ENCODE peak calls at places on chromosomes 11 and 22, in six cellular contexts. V is pancreas, U is Peyer's patch, R is tibial nerve, N is A549, I is Karpas-422. M is an unnamed sample.

GRCh38 chr11:110430267-110431211 is 791 bp downstream of the FDX1 start:
- DNase-seq in V (peak; percentile 62), U (peak; percentile 46), R (no peak), N (no peak), I (peak; percentile 85), M (no peak)

GRCh38 chr11:121291896-121292502 is 572 bp upstream of the SC5D start:
- DNase-seq in V (no peak), U (no peak), R (peak; percentile 18), N (no peak), I (peak; percentile 53), M (peak; percentile 67)

GRCh38 chr11:114928260-114928870 is 250.0 kb downstream of the NXPE2 start:
- DNase-seq in V (no peak), U (no peak), R (no peak), N (no peak), I (no peak), M (no peak)

GRCh38 chr22:33163815-33164214 is 105.6 kb upstream of the SYN3 start:
- DNase-seq in V (no peak), U (no peak), R (no peak), N (no peak), I (no peak), M (no peak)

GRCh38 chr11:117931971-117932370 is 2.8 kb upstream of the TMPRSS13 start:
- DNase-seq in V (no peak), U (no peak), R (no peak), N (no peak), I (no peak), M (no peak)

GRCh38 chr11:117793521-117793920 is 3.5 kb downstream of the DSCAML1 start:
- DNase-seq in V (no peak), U (no peak), R (no peak), N (no peak), I (no peak), M (no peak)

GRCh38 chr11:62605902-62606301 is 4.2 kb upstream of the MTA2 start:
- DNase-seq in V (no peak), U (no peak), R (no peak), N (no peak), I (no peak), M (no peak)

GRCh38 chr11:65576867-65577755 is 1.3 kb downstream of the EHBP1L1 start:
- DNase-seq in V (no peak), U (peak; percentile 72), R (no peak), N (peak; percentile 81), I (peak; percentile 82), M (no peak)

GRCh38 chr22:24009227-24010017 is 1.7 kb upstream of the CABIN1 start:
- DNase-seq in V (no peak), U (no peak), R (no peak), N (no peak), I (peak; percentile 36), M (no peak)

GRCh38 chr11:28922351-28922981 is 814.3 kb downstream of the METTL15 start:
- DNase-seq in V (no peak), U (no peak), R (no peak), N (no peak), I (no peak), M (no peak)

GRCh38 chr11:61814242-61814957 is 2.4 kb downstream of the FADS1 start:
- DNase-seq in V (no peak), U (no peak), R (peak; percentile 28), N (peak; percentile 82), I (no peak), M (peak; percentile 33)

GRCh38 chr11:69014084-69014935 is 1.3 kb upstream of the MRGPRF start:
- DNase-seq in V (no peak), U (no peak), R (no peak), N (no peak), I (no peak), M (no peak)

GRCh38 chr11:36295926-36296325 is at the start of gene PRR5L:
- DNase-seq in V (no peak), U (no peak), R (no peak), N (no peak), I (no peak), M (no peak)

GRCh38 chr11:426851-427250 is 12.1 kb upstream of the SIGIRR start:
- DNase-seq in V (no peak), U (no peak), R (no peak), N (no peak), I (no peak), M (no peak)

GRCh38 chr11:2123628-2123960 is 15.6 kb downstream of the IGF2 start:
- DNase-seq in V (no peak), U (no peak), R (no peak), N (no peak), I (no peak), M (no peak)

GRCh38 chr11:119263352-119263940 is 53.5 kb downstream of the MCAM start:
- DNase-seq in V (no peak), U (no peak), R (no peak), N (no peak), I (no peak), M (no peak)

GRCh38 chr22:43206515-43207161 is 19.7 kb upstream of the TTLL12 start:
- DNase-seq in V (no peak), U (no peak), R (no peak), N (no peak), I (no peak), M (no peak)

GRCh38 chr22:17875156-17875555 is 100.9 kb upstream of the BID start:
- DNase-seq in V (no peak), U (no peak), R (no peak), N (no peak), I (no peak), M (no peak)

DNA sequence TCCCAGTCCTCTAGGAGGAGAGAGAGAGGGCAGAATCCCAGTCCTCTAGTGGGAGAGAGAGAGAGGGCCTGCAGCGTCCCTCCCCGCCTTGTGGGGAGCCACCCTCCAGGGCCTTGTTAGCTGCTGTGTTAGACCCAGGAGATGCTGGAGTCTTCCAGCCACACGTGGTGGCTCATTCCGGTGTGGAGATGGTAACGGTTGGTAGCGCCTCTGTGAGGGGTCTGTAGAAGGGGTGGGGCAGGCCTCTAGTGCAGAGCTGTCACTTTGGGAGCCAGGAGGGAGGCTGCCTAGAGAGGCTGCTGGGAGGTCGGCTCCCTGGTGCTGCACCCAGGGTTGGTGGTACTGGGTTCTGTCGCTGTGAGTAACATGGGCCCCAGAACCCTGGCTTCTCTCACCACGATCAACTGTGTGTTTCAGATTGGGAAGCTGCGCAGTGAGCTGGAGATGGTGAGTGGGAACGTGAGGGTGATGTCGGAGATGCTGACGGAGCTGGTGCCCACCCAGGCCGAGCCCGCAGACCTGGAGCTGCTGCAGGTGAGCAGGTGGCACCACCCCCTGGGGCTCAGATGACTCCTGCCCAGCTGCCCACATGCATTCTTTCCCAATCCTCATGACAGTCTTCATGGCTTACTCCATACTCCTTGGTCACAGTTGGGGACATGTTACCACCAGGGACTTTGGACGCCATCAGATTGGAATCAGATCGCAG is 27.3 kb downstream of the TOM1 start:
- DNase-seq in V (no peak), U (no peak), R (no peak), N (no peak), I (no peak), M (no peak)
- H3K4me1 ChIP-seq in V (peaks cover 8% of the 10 kb centered on the region), U (peaks cover 11% of the 10 kb centered on the region), R (peaks cover 10% of the 10 kb centered on the region), N (no peaks in the 10 kb centered on the region), I (peaks cover 12% of the 10 kb centered on the region), M (peaks cover 18% of the 10 kb centered on the region)

DNA sequence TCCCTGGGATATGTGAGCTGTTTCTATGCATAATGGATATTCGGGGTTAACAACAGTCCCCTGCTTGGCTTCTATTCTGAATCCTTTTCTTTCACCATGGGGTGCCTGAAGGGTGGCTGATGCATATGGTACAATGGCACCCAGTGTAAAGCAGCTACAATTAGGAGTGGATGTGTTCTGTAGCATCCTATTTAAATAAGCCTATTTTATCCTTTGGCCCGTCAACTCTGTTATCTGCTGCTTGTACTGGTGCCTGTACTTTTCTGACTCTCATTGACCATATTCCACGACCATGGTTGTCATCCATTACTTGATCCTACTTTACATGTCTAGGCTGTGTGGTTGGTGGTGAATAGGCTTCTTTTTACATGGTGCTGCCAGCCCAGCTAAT is 1.3 kb downstream of the TUG1 start:
- DNase-seq in V (no peak), U (no peak), R (no peak), N (no peak), I (no peak), M (no peak)
- H3K9me3 ChIP-seq in V (no peaks in the 10 kb centered on the region), U (no peaks in the 10 kb centered on the region), R (no peaks in the 10 kb centered on the region), N (peaks cover 60% of the 10 kb centered on the region), I (no peaks in the 10 kb centered on the region), M (peaks cover 48% of the 10 kb centered on the region)

GRCh38 chr22:38315801-38316339 is 1.4 kb downstream of the CSNK1E start:
- DNase-seq in V (no peak), U (peak; percentile 28), R (no peak), N (no peak), I (peak; percentile 64), M (no peak)
- H3K4me1 ChIP-seq in V (peaks cover under 1% of the 10 kb centered on the region), U (peaks cover 65% of the 10 kb centered on the region), R (peaks cover 59% of the 10 kb centered on the region), N (peaks cover 55% of the 10 kb centered on the region), I (peaks cover 42% of the 10 kb centered on the region), M (peaks cover 52% of the 10 kb centered on the region)

GRCh38 chr22:48856308-48856615 is 971.4 kb downstream of the BRD1 start:
- DNase-seq in V (no peak), U (no peak), R (no peak), N (no peak), I (no peak), M (no peak)

GRCh38 chr22:48858856-48859255 is 968.8 kb downstream of the BRD1 start:
- DNase-seq in V (no peak), U (no peak), R (no peak), N (no peak), I (no peak), M (no peak)

GRCh38 chr22:48858121-48858520 is 969.6 kb downstream of the BRD1 start:
- DNase-seq in V (no peak), U (no peak), R (no peak), N (no peak), I (no peak), M (no peak)

GRCh38 chr22:48855593-48856307 is 971.9 kb downstream of the BRD1 start:
- DNase-seq in V (no peak), U (peak; percentile 2), R (no peak), N (no peak), I (no peak), M (no peak)

GRCh38 chr22:48857202-48857805 is 970.4 kb downstream of the BRD1 start:
- DNase-seq in V (no peak), U (no peak), R (no peak), N (no peak), I (peak; percentile 4), M (no peak)
- H3K9me3 ChIP-seq in V (no peaks in the 10 kb centered on the region), U (no peaks in the 10 kb centered on the region), R (no peaks in the 10 kb centered on the region), N (no peaks in the 10 kb centered on the region), I (no peaks in the 10 kb centered on the region), M (no peaks in the 10 kb centered on the region)

DNA sequence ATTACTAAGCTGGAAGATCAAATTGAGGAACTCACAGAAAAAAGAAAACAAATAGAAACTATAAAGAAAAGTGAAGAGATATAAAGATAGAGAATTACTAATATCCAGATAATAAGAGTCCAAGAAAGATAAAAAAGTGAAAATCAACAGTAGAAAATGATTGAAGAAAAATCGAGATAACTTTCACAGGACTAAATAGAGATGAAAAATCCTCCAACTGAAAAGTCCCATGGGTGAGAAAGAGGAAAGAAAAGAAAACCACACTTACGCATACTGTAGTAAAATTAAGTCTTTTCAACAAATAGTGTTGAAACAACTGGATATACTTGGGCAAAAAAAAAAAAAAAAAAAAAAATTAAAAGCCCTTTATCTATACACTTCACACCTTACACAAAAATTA is 60.0 kb downstream of the ENTHD1 start:
- DNase-seq in V (no peak), U (no peak), R (no peak), N (no peak), I (no peak), M (no peak)
- H3K4me1 ChIP-seq in V (no peaks in the 10 kb centered on the region), U (no peaks in the 10 kb centered on the region), R (no peaks in the 10 kb centered on the region), N (no peaks in the 10 kb centered on the region), I (peaks cover 5% of the 10 kb centered on the region), M (no peaks in the 10 kb centered on the region)

GRCh38 chr22:48548391-48548790 is 1279.3 kb downstream of the BRD1 start:
- DNase-seq in V (no peak), U (no peak), R (no peak), N (no peak), I (no peak), M (no peak)
- H3K9me3 ChIP-seq in V (no peaks in the 10 kb centered on the region), U (no peaks in the 10 kb centered on the region), R (no peaks in the 10 kb centered on the region), N (no peaks in the 10 kb centered on the region), I (no peaks in the 10 kb centered on the region), M (no peaks in the 10 kb centered on the region)

GRCh38 chr22:29288837-29289236 is 17.6 kb upstream of the GAS2L1 start:
- DNase-seq in V (no peak), U (no peak), R (no peak), N (no peak), I (no peak), M (no peak)
- H3K4me1 ChIP-seq in V (no peaks in the 10 kb centered on the region), U (no peaks in the 10 kb centered on the region), R (peaks cover 4% of the 10 kb centered on the region), N (no peaks in the 10 kb centered on the region), I (peaks cover 7% of the 10 kb centered on the region), M (no peaks in the 10 kb centered on the region)